ENCODE peak calls at places on chromosomes 1 and 21, in six cellular contexts. M is esophagus muscularis mucosa, K is psoas muscle, Y is astrocyte of the spinal cord, L is uterus, E is foreskin fibroblast. G is an unnamed sample.

GRCh38 chr1:117825414-117825813 is 104.0 kb downstream of the GDAP2 start:
- DNase-seq in M (no peak), K (peak), Y (no peak), L (no peak), E (no peak), G (no peak)

GRCh38 chr1:55337801-55338447 is 122.8 kb upstream of the USP24 start:
- DNase-seq in M (no peak), K (no peak), Y (peak), L (no peak), E (peak), G (peak)

GRCh38 chr1:78519446-78519845 is 28.7 kb downstream of the PTGFR start:
- DNase-seq in M (no peak), K (no peak), Y (peak), L (no peak), E (peak), G (no peak)

GRCh38 chr1:88731475-88731874 is 47.4 kb downstream of the PKN2 start:
- DNase-seq in M (no peak), K (no peak), Y (peak), L (peak), E (peak), G (peak)

GRCh38 chr1:184950209-184950608 is 24.1 kb downstream of the NIBAN1 start:
- DNase-seq in M (peak), K (no peak), Y (no peak), L (no peak), E (no peak), G (no peak)

GRCh38 chr1:235270625-235271024 is 57.4 kb downstream of the ARID4B start:
- DNase-seq in M (no peak), K (no peak), Y (peak), L (no peak), E (peak), G (peak)

GRCh38 chr1:116738673-116739370 is 15.4 kb upstream of the CD2 start:
- DNase-seq in M (no peak), K (no peak), Y (no peak), L (no peak), E (no peak), G (no peak)

GRCh38 chr21:15204887-15205286 is 140.1 kb upstream of the NRIP1 start:
- DNase-seq in M (no peak), K (no peak), Y (no peak), L (no peak), E (no peak), G (no peak)

GRCh38 chr1:156664046-156664948 is 12.9 kb downstream of the NES start:
- DNase-seq in M (no peak), K (no peak), Y (no peak), L (no peak), E (peak), G (peak)

GRCh38 chr1:27966402-27967105 is 6.8 kb downstream of the XKR8 start:
- DNase-seq in M (no peak), K (no peak), Y (no peak), L (no peak), E (no peak), G (no peak)

GRCh38 chr21:45219517-45219916 is 68.2 kb downstream of the POFUT2 start:
- DNase-seq in M (no peak), K (no peak), Y (no peak), L (no peak), E (no peak), G (no peak)

GRCh38 chr1:200982071-200982945 is 41.2 kb downstream of the KIF21B start:
- DNase-seq in M (no peak), K (no peak), Y (no peak), L (no peak), E (no peak), G (peak)

GRCh38 chr1:11524465-11525150 is 45.7 kb downstream of the DISP3 start:
- DNase-seq in M (no peak), K (no peak), Y (no peak), L (no peak), E (no peak), G (no peak)

GRCh38 chr1:13492711-13493110 is 21.1 kb downstream of the LRRC38 start:
- DNase-seq in M (no peak), K (peak), Y (no peak), L (no peak), E (no peak), G (no peak)

GRCh38 chr1:175725684-175726083 is 17.7 kb downstream of the TNR start:
- DNase-seq in M (no peak), K (no peak), Y (peak), L (no peak), E (peak), G (peak)

GRCh38 chr1:21816602-21817302 is 4.7 kb downstream of the LDLRAD2 start:
- DNase-seq in M (no peak), K (no peak), Y (peak), L (no peak), E (peak), G (peak)

GRCh38 chr21:38140192-38140905 is 116.4 kb upstream of the KCNJ15 start:
- DNase-seq in M (peak), K (peak), Y (peak), L (no peak), E (peak), G (peak)

GRCh38 chr1:223515416-223515815 is 122.2 kb downstream of the CCDC185 start:
- DNase-seq in M (no peak), K (no peak), Y (no peak), L (no peak), E (no peak), G (no peak)

GRCh38 chr1:58440696-58441095 is 105.8 kb downstream of the OMA1 start:
- DNase-seq in M (no peak), K (no peak), Y (no peak), L (no peak), E (no peak), G (no peak)

GRCh38 chr1:43358121-43358745 is 548 bp upstream of the CDC20 start:
- DNase-seq in M (no peak), K (no peak), Y (peak), L (no peak), E (no peak), G (peak)

GRCh38 chr1:32447469-32448185 is 17.2 kb upstream of the ZBTB8B start:
- DNase-seq in M (no peak), K (no peak), Y (peak), L (peak), E (peak), G (peak)
- H3K4me3 ChIP-seq in M (peak), K (peak), Y (peak), L (peak), E (peak), G (peak)

GRCh38 chr21:42892931-42893660 is at the start of gene NDUFV3:
- DNase-seq in M (peak), K (peak), Y (peak), L (peak), E (peak), G (peak)
- TF ChIP-seq CTCF in M (no peak), K (no peak), Y (no peak), L (no peak), E (no peak), G (no peak)

GRCh38 chr1:173864179-173864867 is 3.5 kb downstream of the GAS5 start:
- DNase-seq in M (no peak), K (no peak), Y (no peak), L (no peak), E (no peak), G (no peak)
- H3K4me3 ChIP-seq in M (no peak), K (peak), Y (peak), L (no peak), E (no peak), G (peak)

GRCh38 chr1:151579436-151580225 is 32.2 kb upstream of the SNX27 start:
- DNase-seq in M (no peak), K (no peak), Y (peak), L (no peak), E (peak), G (peak)

GRCh38 chr1:151570819-151571218 is 30.7 kb downstream of the TUFT1 start:
- DNase-seq in M (no peak), K (no peak), Y (no peak), L (no peak), E (no peak), G (no peak)

GRCh38 chr1:151577173-151577572 is 34.7 kb upstream of the SNX27 start:
- DNase-seq in M (no peak), K (no peak), Y (no peak), L (no peak), E (no peak), G (no peak)

GRCh38 chr1:151578941-151579340 is 32.9 kb upstream of the SNX27 start:
- DNase-seq in M (no peak), K (no peak), Y (no peak), L (no peak), E (no peak), G (no peak)

GRCh38 chr1:151574575-151575529 is 34.7 kb downstream of the TUFT1 start:
- DNase-seq in M (no peak), K (no peak), Y (peak), L (no peak), E (peak), G (peak)
- TF ChIP-seq CTCF in M (no peak), K (no peak), Y (no peak), L (no peak), E (no peak), G (no peak)

GRCh38 chr1:220788146-220788545 is 1.4 kb downstream of the MTARC1 start:
- DNase-seq in M (no peak), K (no peak), Y (no peak), L (no peak), E (no peak), G (peak)
- H3K4me3 ChIP-seq in M (peak), K (peak), Y (no peak), L (no peak), E (no peak), G (no peak)

GRCh38 chr1:76866566-76866965 is 714 bp upstream of the ST6GALNAC5 start:
- DNase-seq in M (no peak), K (no peak), Y (no peak), L (no peak), E (no peak), G (peak)

GRCh38 chr1:76870037-76870436 is 2.8 kb downstream of the ST6GALNAC5 start:
- DNase-seq in M (no peak), K (no peak), Y (no peak), L (no peak), E (no peak), G (no peak)

GRCh38 chr1:76868916-76869315 is 1.6 kb downstream of the ST6GALNAC5 start:
- DNase-seq in M (no peak), K (no peak), Y (no peak), L (no peak), E (no peak), G (no peak)

GRCh38 chr1:76867342-76868130 is at the start of gene ST6GALNAC5:
- DNase-seq in M (no peak), K (peak), Y (peak), L (no peak), E (no peak), G (peak)

DNA sequence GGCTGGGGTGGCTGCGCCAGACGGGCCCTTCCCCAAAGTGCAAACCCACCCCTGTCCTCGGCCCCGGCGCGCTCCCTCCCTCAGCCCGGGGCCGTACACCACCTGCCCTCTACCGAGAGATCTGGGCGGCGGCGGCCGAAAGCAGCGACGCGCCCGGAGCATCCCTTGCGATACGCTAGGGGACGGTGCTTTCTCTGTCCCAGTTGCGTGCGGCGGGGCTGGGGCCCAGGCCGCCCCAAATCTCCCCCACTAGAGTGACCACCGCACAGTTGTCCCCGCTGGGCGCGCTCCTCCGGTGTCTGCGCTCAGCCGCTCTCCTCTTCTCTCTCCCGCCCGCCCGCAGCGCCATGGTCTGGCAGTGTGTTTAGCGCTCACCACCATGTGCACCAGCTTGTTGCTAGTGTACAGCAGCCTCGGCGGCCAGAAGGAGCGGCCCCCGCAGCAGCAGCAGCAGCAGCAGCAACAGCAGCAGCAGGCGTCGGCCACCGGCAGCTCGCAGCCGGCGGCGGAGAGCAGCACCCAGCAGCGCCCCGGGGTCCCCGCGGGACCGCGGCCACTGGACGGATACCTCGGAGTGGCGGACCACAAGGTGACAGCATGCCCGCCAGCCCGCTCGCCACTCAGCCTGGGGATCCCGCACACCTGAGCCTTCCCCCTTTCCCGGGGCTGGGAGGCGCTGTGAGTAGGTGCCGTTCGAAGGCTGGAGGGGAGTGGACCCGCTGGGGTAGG is 1.0 kb downstream of the ST6GALNAC5 start:
- DNase-seq in M (no peak), K (peak), Y (peak), L (peak), E (no peak), G (peak)
- TF ChIP-seq CTCF in M (no peak), K (no peak), Y (peak), L (no peak), E (peak), G (peak)

GRCh38 chr1:203673550-203674411 is 47.1 kb downstream of the ATP2B4 start:
- DNase-seq in M (no peak), K (no peak), Y (peak), L (peak), E (peak), G (peak)
- H3K4me3 ChIP-seq in M (peak), K (no peak), Y (no peak), L (no peak), E (no peak), G (no peak)

G was measured in choroid plexus epithelial cell.